ENCODE peak calls at places on chromosomes 7 and 10, in nine cellular contexts. S is ascending aorta, Q is HCT116, C is suprapubic skin, U is right atrium auricular region, G is ovary, K is AG10803, J is fibroblast of pulmonary artery, F is bronchial epithelial cell. T is an unnamed sample.

GRCh38 chr7:155009570-155010157 is 6.7 kb upstream of the PAXIP1 start:
- DNase-seq in Q (peak), J (peak), F (peak), S (no peak), C (no peak), G (no peak), U (no peak), K (peak), T (peak)

GRCh38 chr7:75565129-75565528 is 73.0 kb downstream of the SPDYE5 start:
- DNase-seq in J (peak), K (peak), S (no peak), C (no peak), U (peak), G (peak), F (peak), Q (no peak), T (peak)

GRCh38 chr7:43113622-43114450 is 1.4 kb downstream of the HECW1 start:
- DNase-seq in U (no peak), S (no peak), C (no peak), K (peak), G (no peak), Q (no peak), F (no peak), J (no peak), T (no peak)

GRCh38 chr7:43136064-43136463 is 23.6 kb downstream of the HECW1 start:
- DNase-seq in S (no peak), C (no peak), K (no peak), F (no peak), G (no peak), J (no peak), U (no peak), Q (no peak), T (no peak)

GRCh38 chr10:118472961-118473675 is 122.3 kb downstream of the PRLHR start:
- DNase-seq in C (no peak), G (no peak), F (no peak), S (no peak), K (no peak), U (no peak), J (no peak), Q (no peak), T (peak)

GRCh38 chr10:57973451-57973850 is 294.2 kb downstream of the IPMK start:
- DNase-seq in F (peak), U (no peak), C (no peak), J (no peak), K (no peak), G (no peak), Q (no peak), S (no peak), T (no peak)

GRCh38 chr7:79182283-79182682 is 271.2 kb downstream of the MAGI2 start:
- DNase-seq in U (no peak), Q (no peak), G (no peak), C (no peak), S (no peak), J (peak), F (peak), K (peak), T (peak)

GRCh38 chr7:24024689-24025088 is 259.3 kb upstream of the NPY start:
- DNase-seq in C (no peak), J (no peak), K (no peak), G (no peak), S (no peak), Q (no peak), U (no peak), F (no peak), T (peak)

GRCh38 chr10:73495884-73496674 is at the start of gene PPP3CB:
- DNase-seq in Q (peak), K (peak), S (peak), J (peak), F (peak), C (peak), U (peak), G (peak), T (peak)

GRCh38 chr7:127578711-127579275 is 6.6 kb downstream of the GCC1 start:
- DNase-seq in J (no peak), S (no peak), C (no peak), G (no peak), U (no peak), F (no peak), Q (no peak), K (no peak), T (peak)

GRCh38 chr7:57201021-57201894 is 69.0 kb upstream of the ZNF479 start:
- DNase-seq in C (no peak), Q (no peak), G (no peak), J (no peak), K (no peak), U (no peak), F (no peak), S (no peak), T (no peak)

GRCh38 chr7:8190121-8190895 is 71.7 kb downstream of the ICA1 start:
- DNase-seq in U (no peak), F (peak), C (no peak), S (no peak), G (peak), J (peak), K (peak), Q (peak), T (peak)

GRCh38 chr7:7175075-7175695 is 7.2 kb upstream of the C1GALT1 start:
- DNase-seq in G (no peak), S (no peak), Q (no peak), C (no peak), U (no peak), K (peak), J (no peak), F (no peak), T (peak)

GRCh38 chr7:106071356-106071998 is 40.6 kb downstream of the SYPL1 start:
- DNase-seq in U (no peak), Q (no peak), S (no peak), J (peak), F (peak), K (no peak), G (no peak), C (no peak), T (no peak)

DNA sequence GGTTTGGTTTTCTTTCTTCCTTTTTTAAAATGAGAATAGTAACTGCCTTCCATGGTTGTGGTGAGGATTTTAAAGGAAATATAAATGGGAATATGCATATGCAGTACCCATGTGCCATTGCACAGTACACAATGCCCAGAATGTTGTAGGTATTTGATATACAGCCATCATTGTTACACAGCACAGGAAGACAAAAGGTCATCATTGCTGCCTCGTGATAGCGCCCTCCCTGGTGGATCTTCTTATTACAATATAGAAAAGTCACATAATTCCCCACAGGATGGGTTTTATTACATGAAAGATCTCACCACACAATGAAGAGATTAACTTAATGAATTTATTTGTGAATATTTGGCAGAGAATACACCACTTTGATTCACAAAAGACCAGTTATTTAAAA is 76.5 kb downstream of the PPP1R17 start:
- DNase-seq in Q (no peak), G (no peak), U (no peak), C (no peak), F (no peak), J (no peak), S (no peak), K (no peak), T (no peak)
- TF ChIP-seq CTCF in Q (peak), G (no peak), U (no peak), C (no peak), F (peak), J (peak), S (no peak), K (peak), T (peak)

DNA sequence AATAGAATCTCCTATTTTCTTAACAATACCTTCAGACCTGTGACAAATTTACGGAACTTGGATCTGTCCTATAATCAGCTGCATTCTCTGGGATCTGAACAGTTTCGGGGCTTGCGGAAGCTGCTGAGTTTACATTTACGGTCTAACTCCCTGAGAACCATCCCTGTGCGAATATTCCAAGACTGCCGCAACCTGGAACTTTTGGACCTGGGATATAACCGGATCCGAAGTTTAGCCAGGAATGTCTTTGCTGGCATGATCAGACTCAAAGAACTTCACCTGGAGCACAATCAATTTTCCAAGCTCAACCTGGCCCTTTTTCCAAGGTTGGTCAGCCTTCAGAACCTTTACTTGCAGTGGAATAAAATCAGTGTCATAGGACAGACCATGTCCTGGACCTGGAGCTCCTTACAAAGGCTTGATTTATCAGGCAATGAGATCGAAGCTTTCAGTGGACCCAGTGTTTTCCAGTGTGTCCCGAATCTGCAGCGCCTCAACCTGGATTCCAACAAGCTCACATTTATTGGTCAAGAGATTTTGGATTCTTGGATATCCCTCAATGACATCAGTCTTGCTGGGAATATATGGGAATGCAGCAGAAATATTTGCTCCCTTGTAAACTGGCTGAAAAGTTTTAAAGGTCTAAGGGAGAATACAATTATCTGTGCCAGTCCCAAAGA is 1.6 kb downstream of the LRRTM3 start:
- DNase-seq in K (no peak), G (no peak), Q (no peak), U (no peak), F (no peak), S (no peak), C (no peak), J (no peak), T (no peak)
- H3K4me3 ChIP-seq in K (no peak), G (no peak), Q (no peak), U (no peak), F (no peak), S (peak), C (peak), J (no peak), T (no peak)

DNA sequence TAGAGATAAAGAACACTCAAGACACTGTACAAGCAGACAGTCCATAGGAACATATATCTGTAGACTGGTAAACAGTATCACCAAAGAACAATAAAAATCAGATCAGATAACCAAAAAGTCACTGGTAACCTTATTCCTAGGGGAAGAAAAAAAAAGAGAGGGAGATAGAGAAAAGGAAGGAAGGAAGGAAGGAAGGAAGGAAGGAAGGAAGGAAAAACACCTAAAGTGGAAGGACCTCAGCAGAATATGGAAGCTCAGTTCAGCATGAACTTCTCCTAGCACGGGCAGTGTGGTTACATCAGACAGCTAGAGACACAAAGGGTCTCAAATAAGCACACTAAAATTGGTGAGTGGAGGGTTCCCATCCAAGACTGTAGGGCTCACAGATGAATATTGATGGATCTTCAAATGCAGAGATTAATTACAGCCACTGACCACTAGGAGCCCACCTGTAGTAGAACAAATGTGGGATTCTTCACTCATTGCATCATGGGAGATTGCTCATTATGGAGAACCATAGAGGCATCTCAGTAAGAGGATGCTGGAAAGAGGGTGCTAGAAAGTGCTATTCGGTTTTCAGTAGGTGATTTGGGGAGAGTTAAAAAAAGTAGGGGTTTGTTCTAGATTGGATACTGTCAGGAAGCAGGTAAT is 293.4 kb upstream of the C7orf33 start:
- DNase-seq in G (no peak), C (no peak), S (no peak), F (no peak), J (no peak), Q (peak), U (no peak), K (no peak), T (no peak)
- TF ChIP-seq CTCF in G (no peak), C (no peak), S (no peak), F (no peak), J (no peak), Q (peak), U (no peak), K (no peak), T (no peak)

GRCh38 chr7:44145419-44145968 is 4.4 kb upstream of the MYL7 start:
- DNase-seq in J (no peak), S (no peak), U (no peak), C (no peak), F (peak), Q (no peak), G (peak), K (no peak), T (peak)
- H3K4me3 ChIP-seq in J (peak), S (peak), U (peak), C (peak), F (peak), Q (no peak), G (peak), K (peak), T (peak)

GRCh38 chr7:100627238-100627549 is 14.2 kb downstream of the TFR2 start:
- DNase-seq in U (no peak), K (no peak), G (no peak), F (no peak), J (no peak), Q (no peak), C (no peak), S (no peak), T (no peak)

GRCh38 chr7:100630066-100630465 is 11.3 kb downstream of the TFR2 start:
- DNase-seq in Q (no peak), C (no peak), J (no peak), S (no peak), U (no peak), K (no peak), G (no peak), F (no peak), T (no peak)

GRCh38 chr7:100626055-100626454 is 13.7 kb downstream of the MOSPD3 start:
- DNase-seq in J (no peak), F (no peak), S (no peak), G (no peak), Q (no peak), U (no peak), K (no peak), C (no peak), T (no peak)

GRCh38 chr7:100626530-100627237 is 14.3 kb downstream of the MOSPD3 start:
- DNase-seq in K (peak), Q (peak), G (peak), C (peak), S (no peak), J (peak), U (peak), F (peak), T (peak)

GRCh38 chr7:100629117-100629711 is 12.1 kb downstream of the TFR2 start:
- DNase-seq in C (no peak), J (peak), Q (peak), G (no peak), U (no peak), K (no peak), S (no peak), F (peak), T (no peak)
- TF ChIP-seq CTCF in C (no peak), J (peak), Q (peak), G (no peak), U (no peak), K (peak), S (no peak), F (peak), T (peak)

DNA sequence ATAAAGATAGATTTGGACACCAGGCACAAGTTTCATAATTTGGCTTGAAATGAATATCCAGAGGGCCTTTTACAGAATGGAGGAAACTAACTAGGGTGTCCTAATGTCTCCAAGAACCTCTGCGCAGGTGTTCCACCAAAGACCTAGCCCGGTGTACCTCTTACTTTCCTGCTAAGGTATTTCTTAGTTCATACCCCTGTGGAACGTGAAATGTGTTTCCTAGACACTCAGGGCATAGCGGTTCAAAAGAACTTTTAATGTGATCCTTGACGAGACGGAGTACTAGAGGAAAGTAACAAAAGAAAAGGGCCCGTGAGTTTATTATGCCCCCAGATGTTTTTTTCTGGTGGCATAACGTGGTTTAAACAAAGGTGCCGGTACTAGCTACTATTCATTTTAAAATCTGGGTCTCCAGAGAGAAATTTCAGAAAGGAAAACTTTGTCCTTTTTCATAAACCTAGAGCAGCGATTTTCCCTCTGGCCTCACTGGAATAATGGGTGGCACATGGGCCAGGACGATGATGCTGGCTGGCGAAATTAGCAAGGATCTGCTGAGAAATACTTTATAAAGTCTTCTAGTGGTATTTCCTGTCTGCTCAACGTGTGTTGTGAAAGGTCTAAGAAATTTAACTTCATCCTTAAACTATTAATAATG is 1.4 kb downstream of the APBB1IP start:
- DNase-seq in C (no peak), Q (no peak), S (no peak), J (no peak), F (no peak), G (no peak), U (no peak), K (peak), T (no peak)
- H3K4me3 ChIP-seq in C (peak), Q (no peak), S (peak), J (no peak), F (no peak), G (no peak), U (peak), K (peak), T (no peak)

T was measured in foreskin fibroblast.